ENCODE peak calls at places on chromosomes 5 and 9, in nine cellular contexts. One of them, this sample, is unnamed.
A peak's percentile ranks its signal among the peaks of the same experiment; 100 is the strongest.

GRCh38 chr5:180097163-180097894 is 25.8 kb upstream of the RNF130 start:
- DNase-seq in ovary: no peak
- DNase-seq in IMR-90: no peak
- DNase-seq in Caco-2: no peak
- DNase-seq in cardiac muscle cell: no peak
- DNase-seq in body of pancreas: no peak
- DNase-seq in BE2C: no peak
- DNase-seq in stomach: no peak
- DNase-seq in endothelial cell of umbilical vein: no peak
- DNase-seq in this sample: no peak

GRCh38 chr5:150142800-150143724 is 12.6 kb downstream of the PDGFRB start:
- DNase-seq in ovary: peak; percentile 85
- DNase-seq in IMR-90: peak; percentile 98
- DNase-seq in Caco-2: peak; percentile 69
- DNase-seq in cardiac muscle cell: no peak
- DNase-seq in body of pancreas: peak; percentile 57
- DNase-seq in BE2C: peak; percentile 88
- DNase-seq in stomach: no peak
- DNase-seq in endothelial cell of umbilical vein: no peak
- DNase-seq in this sample: peak; percentile 99

GRCh38 chr5:148653840-148654781 is at the start of gene HTR4:
- DNase-seq in ovary: no peak
- DNase-seq in IMR-90: no peak
- DNase-seq in Caco-2: no peak
- DNase-seq in cardiac muscle cell: peak; percentile 48
- DNase-seq in body of pancreas: peak; percentile 10
- DNase-seq in BE2C: peak; percentile 13
- DNase-seq in stomach: no peak
- DNase-seq in endothelial cell of umbilical vein: no peak
- DNase-seq in this sample: peak; percentile 19

GRCh38 chr5:142527234-142527633 is 158.7 kb downstream of the FGF1 start:
- DNase-seq in ovary: no peak
- DNase-seq in IMR-90: no peak
- DNase-seq in Caco-2: no peak
- DNase-seq in cardiac muscle cell: no peak
- DNase-seq in body of pancreas: no peak
- DNase-seq in BE2C: no peak
- DNase-seq in stomach: no peak
- DNase-seq in endothelial cell of umbilical vein: no peak
- DNase-seq in this sample: no peak

GRCh38 chr5:34900660-34901059 is 14.6 kb downstream of the RAD1 start:
- DNase-seq in ovary: no peak
- DNase-seq in IMR-90: no peak
- DNase-seq in Caco-2: no peak
- DNase-seq in cardiac muscle cell: no peak
- DNase-seq in body of pancreas: no peak
- DNase-seq in BE2C: no peak
- DNase-seq in stomach: no peak
- DNase-seq in endothelial cell of umbilical vein: no peak
- DNase-seq in this sample: no peak

GRCh38 chr5:6576861-6577501 is 55.9 kb downstream of the NSUN2 start:
- DNase-seq in ovary: no peak
- DNase-seq in IMR-90: peak; percentile 52
- DNase-seq in Caco-2: no peak
- DNase-seq in cardiac muscle cell: peak; percentile 42
- DNase-seq in body of pancreas: peak; percentile 35
- DNase-seq in BE2C: peak; percentile 60
- DNase-seq in stomach: no peak
- DNase-seq in endothelial cell of umbilical vein: peak; percentile 72
- DNase-seq in this sample: peak; percentile 35

GRCh38 chr5:176874198-176874780 is 24.9 kb downstream of the HK3 start:
- DNase-seq in ovary: no peak
- DNase-seq in IMR-90: no peak
- DNase-seq in Caco-2: no peak
- DNase-seq in cardiac muscle cell: no peak
- DNase-seq in body of pancreas: no peak
- DNase-seq in BE2C: no peak
- DNase-seq in stomach: no peak
- DNase-seq in endothelial cell of umbilical vein: no peak
- DNase-seq in this sample: no peak

GRCh38 chr9:126612813-126613641 is 701 bp upstream of the LMX1B start:
- DNase-seq in ovary: no peak
- DNase-seq in IMR-90: no peak
- DNase-seq in Caco-2: no peak
- DNase-seq in cardiac muscle cell: no peak
- DNase-seq in body of pancreas: no peak
- DNase-seq in BE2C: no peak
- DNase-seq in stomach: no peak
- DNase-seq in endothelial cell of umbilical vein: no peak
- DNase-seq in this sample: no peak

GRCh38 chr5:96538831-96539250 is 105.8 kb upstream of the PCSK1 start:
- DNase-seq in ovary: no peak
- DNase-seq in IMR-90: peak; percentile 49
- DNase-seq in Caco-2: no peak
- DNase-seq in cardiac muscle cell: no peak
- DNase-seq in body of pancreas: no peak
- DNase-seq in BE2C: no peak
- DNase-seq in stomach: no peak
- DNase-seq in endothelial cell of umbilical vein: peak; percentile 52
- DNase-seq in this sample: no peak

GRCh38 chr5:93621340-93621872 is 38.4 kb downstream of the NR2F1 start:
- DNase-seq in ovary: peak; percentile 81
- DNase-seq in IMR-90: peak; percentile 70
- DNase-seq in Caco-2: peak; percentile 75
- DNase-seq in cardiac muscle cell: no peak
- DNase-seq in body of pancreas: peak; percentile 69
- DNase-seq in BE2C: peak; percentile 95
- DNase-seq in stomach: peak; percentile 53
- DNase-seq in endothelial cell of umbilical vein: peak; percentile 75
- DNase-seq in this sample: peak; percentile 91

GRCh38 chr9:108551030-108551964 is 304.5 kb downstream of the ACTL7B start:
- DNase-seq in ovary: no peak
- DNase-seq in IMR-90: peak; percentile 96
- DNase-seq in Caco-2: no peak
- DNase-seq in cardiac muscle cell: no peak
- DNase-seq in body of pancreas: no peak
- DNase-seq in BE2C: no peak
- DNase-seq in stomach: no peak
- DNase-seq in endothelial cell of umbilical vein: no peak
- DNase-seq in this sample: peak; percentile 78

GRCh38 chr5:108557686-108558085 is 175.8 kb upstream of the FBXL17 start:
- DNase-seq in ovary: no peak
- DNase-seq in IMR-90: peak; percentile 40
- DNase-seq in Caco-2: no peak
- DNase-seq in cardiac muscle cell: no peak
- DNase-seq in body of pancreas: no peak
- DNase-seq in BE2C: no peak
- DNase-seq in stomach: no peak
- DNase-seq in endothelial cell of umbilical vein: no peak
- DNase-seq in this sample: no peak

GRCh38 chr5:151179489-151179840 is 21.9 kb upstream of the ANXA6 start:
- DNase-seq in ovary: no peak
- DNase-seq in IMR-90: no peak
- DNase-seq in Caco-2: peak; percentile 2
- DNase-seq in cardiac muscle cell: no peak
- DNase-seq in body of pancreas: no peak
- DNase-seq in BE2C: no peak
- DNase-seq in stomach: no peak
- DNase-seq in endothelial cell of umbilical vein: no peak
- DNase-seq in this sample: no peak

GRCh38 chr5:74149395-74149794 is 491.1 kb downstream of the ENC1 start:
- DNase-seq in ovary: no peak
- DNase-seq in IMR-90: peak; percentile 91
- DNase-seq in Caco-2: no peak
- DNase-seq in cardiac muscle cell: no peak
- DNase-seq in body of pancreas: peak; percentile 76
- DNase-seq in BE2C: no peak
- DNase-seq in stomach: peak; percentile 85
- DNase-seq in endothelial cell of umbilical vein: peak; percentile 81
- DNase-seq in this sample: no peak

GRCh38 chr9:530681-531080 is 310.8 kb upstream of the DMRT1 start:
- DNase-seq in ovary: no peak
- DNase-seq in IMR-90: peak; percentile 2
- DNase-seq in Caco-2: no peak
- DNase-seq in cardiac muscle cell: no peak
- DNase-seq in body of pancreas: peak; percentile 48
- DNase-seq in BE2C: no peak
- DNase-seq in stomach: no peak
- DNase-seq in endothelial cell of umbilical vein: no peak
- DNase-seq in this sample: peak; percentile 84

GRCh38 chr5:149961186-149961685 is 678 bp downstream of the SLC26A2 start:
- DNase-seq in ovary: no peak
- DNase-seq in IMR-90: no peak
- DNase-seq in Caco-2: no peak
- DNase-seq in cardiac muscle cell: no peak
- DNase-seq in body of pancreas: no peak
- DNase-seq in BE2C: no peak
- DNase-seq in stomach: no peak
- DNase-seq in endothelial cell of umbilical vein: peak; percentile 19
- DNase-seq in this sample: no peak

GRCh38 chr9:108443741-108444140 is 412.0 kb downstream of the ACTL7B start:
- DNase-seq in ovary: no peak
- DNase-seq in IMR-90: peak; percentile 71
- DNase-seq in Caco-2: no peak
- DNase-seq in cardiac muscle cell: no peak
- DNase-seq in body of pancreas: no peak
- DNase-seq in BE2C: no peak
- DNase-seq in stomach: no peak
- DNase-seq in endothelial cell of umbilical vein: peak; percentile 66
- DNase-seq in this sample: no peak

DNA sequence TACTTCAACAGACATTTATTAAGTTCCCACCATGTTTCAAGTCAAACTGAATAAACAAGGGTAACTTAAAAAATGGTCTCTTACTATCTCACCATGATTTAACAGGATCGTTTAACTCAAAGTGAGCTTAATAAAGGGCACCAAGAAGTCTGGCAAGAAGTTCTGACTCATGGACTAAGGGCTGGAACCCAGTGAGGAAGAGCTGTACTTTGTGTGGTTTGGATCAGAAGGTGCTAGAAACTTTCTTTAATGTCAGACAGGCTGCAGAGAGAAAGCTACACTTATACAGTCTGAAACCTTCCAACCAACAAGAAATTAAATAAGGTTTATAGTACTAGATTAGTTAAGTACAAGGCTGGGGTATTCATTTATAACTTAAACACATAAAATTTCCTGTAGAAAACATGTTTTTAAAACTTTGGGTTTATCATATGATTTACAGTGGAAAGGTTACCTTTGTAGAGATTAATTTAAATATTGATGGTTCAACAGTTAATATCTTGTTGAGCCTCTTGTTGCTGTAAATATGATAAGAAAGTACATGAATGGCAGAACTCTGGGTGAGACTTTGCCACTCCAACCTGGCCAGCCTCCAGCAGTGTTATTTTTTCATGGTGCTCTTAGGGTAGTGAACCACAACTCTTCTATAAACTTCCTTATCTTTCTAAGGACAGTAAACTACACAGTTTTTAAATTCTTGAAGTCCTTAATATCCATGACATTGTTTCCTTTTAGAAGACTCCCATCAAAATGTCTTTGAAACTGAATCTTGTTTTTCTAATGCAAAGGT is 162.8 kb downstream of the MAN2A1 start:
- DNase-seq in ovary: no peak
- DNase-seq in IMR-90: peak; percentile 25
- DNase-seq in Caco-2: no peak
- DNase-seq in cardiac muscle cell: no peak
- DNase-seq in body of pancreas: no peak
- DNase-seq in BE2C: no peak
- DNase-seq in stomach: no peak
- DNase-seq in endothelial cell of umbilical vein: no peak
- DNase-seq in this sample: peak; percentile 48
- H3K36me3 ChIP-seq in ovary: no peaks in the 10 kb centered on the region
- H3K36me3 ChIP-seq in IMR-90: peaks cover 15% of the 10 kb centered on the region
- H3K36me3 ChIP-seq in Caco-2: peaks cover 6% of the 10 kb centered on the region
- H3K36me3 ChIP-seq in cardiac muscle cell: no peaks in the 10 kb centered on the region
- H3K36me3 ChIP-seq in body of pancreas: no peaks in the 10 kb centered on the region
- H3K36me3 ChIP-seq in BE2C: no peaks in the 10 kb centered on the region
- H3K36me3 ChIP-seq in stomach: peaks cover 15% of the 10 kb centered on the region
- H3K36me3 ChIP-seq in endothelial cell of umbilical vein: no peaks in the 10 kb centered on the region
- H3K36me3 ChIP-seq in this sample: peaks cover 34% of the 10 kb centered on the region

GRCh38 chr9:113589407-113589806 is 125.9 kb downstream of the RGS3 start:
- DNase-seq in ovary: no peak
- DNase-seq in IMR-90: no peak
- DNase-seq in Caco-2: no peak
- DNase-seq in cardiac muscle cell: no peak
- DNase-seq in body of pancreas: no peak
- DNase-seq in BE2C: no peak
- DNase-seq in stomach: no peak
- DNase-seq in endothelial cell of umbilical vein: peak; percentile 94
- DNase-seq in this sample: no peak
- H3K36me3 ChIP-seq in ovary: no peaks in the 10 kb centered on the region
- H3K36me3 ChIP-seq in IMR-90: peaks cover 9% of the 10 kb centered on the region
- H3K36me3 ChIP-seq in Caco-2: no peaks in the 10 kb centered on the region
- H3K36me3 ChIP-seq in cardiac muscle cell: peaks cover 6% of the 10 kb centered on the region
- H3K36me3 ChIP-seq in body of pancreas: no peaks in the 10 kb centered on the region
- H3K36me3 ChIP-seq in BE2C: no peaks in the 10 kb centered on the region
- H3K36me3 ChIP-seq in stomach: peaks cover 7% of the 10 kb centered on the region
- H3K36me3 ChIP-seq in endothelial cell of umbilical vein: peaks cover 3% of the 10 kb centered on the region
- H3K36me3 ChIP-seq in this sample: peaks cover 15% of the 10 kb centered on the region

GRCh38 chr5:72307968-72308852 is 11.8 kb downstream of the MRPS27 start:
- DNase-seq in ovary: peak; percentile 97
- DNase-seq in IMR-90: peak; percentile 97
- DNase-seq in Caco-2: peak; percentile 98
- DNase-seq in cardiac muscle cell: peak; percentile 98
- DNase-seq in body of pancreas: peak; percentile 98
- DNase-seq in BE2C: peak; percentile 99
- DNase-seq in stomach: peak; percentile 98
- DNase-seq in endothelial cell of umbilical vein: peak; percentile 99
- DNase-seq in this sample: peak; percentile 98
- H3K36me3 ChIP-seq in ovary: no peaks in the 10 kb centered on the region
- H3K36me3 ChIP-seq in IMR-90: peaks cover 6% of the 10 kb centered on the region
- H3K36me3 ChIP-seq in Caco-2: peaks cover 1% of the 10 kb centered on the region
- H3K36me3 ChIP-seq in cardiac muscle cell: peaks cover 4% of the 10 kb centered on the region
- H3K36me3 ChIP-seq in body of pancreas: no peaks in the 10 kb centered on the region
- H3K36me3 ChIP-seq in BE2C: peaks cover 28% of the 10 kb centered on the region
- H3K36me3 ChIP-seq in stomach: peaks cover 13% of the 10 kb centered on the region
- H3K36me3 ChIP-seq in endothelial cell of umbilical vein: peaks cover 7% of the 10 kb centered on the region
- H3K36me3 ChIP-seq in this sample: peaks cover 61% of the 10 kb centered on the region

GRCh38 chr5:95007953-95008596 is 276.8 kb downstream of the MCTP1 start:
- DNase-seq in ovary: no peak
- DNase-seq in IMR-90: no peak
- DNase-seq in Caco-2: no peak
- DNase-seq in cardiac muscle cell: no peak
- DNase-seq in body of pancreas: no peak
- DNase-seq in BE2C: no peak
- DNase-seq in stomach: no peak
- DNase-seq in endothelial cell of umbilical vein: no peak
- DNase-seq in this sample: no peak

GRCh38 chr5:95005811-95006210 is 279.1 kb downstream of the MCTP1 start:
- DNase-seq in ovary: no peak
- DNase-seq in IMR-90: no peak
- DNase-seq in Caco-2: no peak
- DNase-seq in cardiac muscle cell: no peak
- DNase-seq in body of pancreas: no peak
- DNase-seq in BE2C: no peak
- DNase-seq in stomach: no peak
- DNase-seq in endothelial cell of umbilical vein: no peak
- DNase-seq in this sample: no peak

DNA sequence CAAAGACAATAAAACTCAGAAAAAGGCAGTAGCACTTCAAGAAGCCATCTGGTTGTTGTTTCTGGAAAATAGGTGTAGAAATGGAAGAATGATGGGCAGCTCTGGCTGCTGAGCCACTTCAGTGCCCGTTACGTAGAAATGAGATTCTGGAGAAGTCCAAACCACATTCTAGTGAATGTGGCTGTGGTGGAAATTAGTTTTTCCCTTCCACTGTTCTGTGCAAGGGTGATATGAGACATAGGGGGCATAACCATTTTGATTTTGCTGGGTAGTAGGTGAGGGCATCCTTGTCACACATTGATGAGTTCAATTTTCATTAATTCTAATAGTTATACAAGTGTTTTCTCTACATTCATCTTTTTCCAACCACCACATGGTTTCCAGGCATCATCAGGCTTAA is 275.1 kb downstream of the MCTP1 start:
- DNase-seq in ovary: no peak
- DNase-seq in IMR-90: no peak
- DNase-seq in Caco-2: no peak
- DNase-seq in cardiac muscle cell: no peak
- DNase-seq in body of pancreas: no peak
- DNase-seq in BE2C: no peak
- DNase-seq in stomach: no peak
- DNase-seq in endothelial cell of umbilical vein: no peak
- DNase-seq in this sample: no peak
- H3K36me3 ChIP-seq in ovary: no peaks in the 10 kb centered on the region
- H3K36me3 ChIP-seq in IMR-90: no peaks in the 10 kb centered on the region
- H3K36me3 ChIP-seq in Caco-2: no peaks in the 10 kb centered on the region
- H3K36me3 ChIP-seq in cardiac muscle cell: no peaks in the 10 kb centered on the region
- H3K36me3 ChIP-seq in body of pancreas: no peaks in the 10 kb centered on the region
- H3K36me3 ChIP-seq in BE2C: no peaks in the 10 kb centered on the region
- H3K36me3 ChIP-seq in stomach: no peaks in the 10 kb centered on the region
- H3K36me3 ChIP-seq in endothelial cell of umbilical vein: peaks cover 13% of the 10 kb centered on the region
- H3K36me3 ChIP-seq in this sample: no peaks in the 10 kb centered on the region